ENCODE peak calls at places on chromosome 1, in five cellular contexts. W is BE2C; Y is activated CD4-positive, alpha-beta T cell treated with anti-CD3 and anti-CD28 coated beads for 4 hours; Z is central memory CD4-positive, alpha-beta T cell; I is glutamatergic neuron. V is an unnamed sample.

GRCh38 chr1:165891461-165891860 is 64.0 kb downstream of the UCK2 start:
- DNase-seq in Y (no peak), Z (no peak), W (no peak), I (no peak), V (no peak)

GRCh38 chr1:200131551-200132125 is 104.1 kb downstream of the NR5A2 start:
- DNase-seq in Y (no peak), W (no peak), Z (no peak), I (no peak), V (no peak)

GRCh38 chr1:100009458-100009857 is 39.7 kb downstream of the SLC35A3 start:
- DNase-seq in Z (no peak), Y (no peak), I (no peak), W (no peak), V (no peak)

GRCh38 chr1:54645806-54646676 is 4.5 kb downstream of the MROH7 start:
- DNase-seq in Z (no peak), I (no peak), W (no peak), Y (no peak), V (no peak)

GRCh38 chr1:16076871-16077250 is 3.4 kb upstream of the FAM131C start:
- DNase-seq in I (no peak), Y (no peak), Z (no peak), W (peak; percentile 84), V (no peak)

GRCh38 chr1:197908695-197909336 is 6.4 kb downstream of the C1orf53 start:
- DNase-seq in Y (no peak), I (no peak), W (no peak), Z (no peak), V (no peak)

GRCh38 chr1:183279835-183280234 is 93.8 kb downstream of the LAMC2 start:
- DNase-seq in W (no peak), I (no peak), Z (no peak), Y (no peak), V (no peak)

GRCh38 chr1:21321963-21322680 is 31.9 kb upstream of the ECE1 start:
- DNase-seq in Y (no peak), I (no peak), W (no peak), Z (no peak), V (no peak)